ENCODE peak calls at places on chromosomes 2 and 18, in nine cellular contexts. One of them, this sample, is unnamed.

GRCh38 chr2:129585760-129586159 is 393.7 kb upstream of the RAB6C start:
- DNase-seq in keratinocyte: no peak
- DNase-seq in A549: no peak
- DNase-seq in kidney: no peak
- DNase-seq in neuronal stem cell: no peak
- DNase-seq in epithelial cell of esophagus: no peak
- DNase-seq in GM23248: no peak
- DNase-seq in tibial artery: no peak
- DNase-seq in bronchial epithelial cell: no peak
- DNase-seq in this sample: no peak

GRCh38 chr2:16855183-16855582 is 189.5 kb upstream of the CYRIA start:
- DNase-seq in keratinocyte: no peak
- DNase-seq in A549: no peak
- DNase-seq in kidney: peak
- DNase-seq in neuronal stem cell: no peak
- DNase-seq in epithelial cell of esophagus: no peak
- DNase-seq in GM23248: no peak
- DNase-seq in tibial artery: no peak
- DNase-seq in bronchial epithelial cell: no peak
- DNase-seq in this sample: no peak

GRCh38 chr2:143730155-143730949 is 601.1 kb downstream of the ARHGAP15 start:
- DNase-seq in keratinocyte: no peak
- DNase-seq in A549: peak
- DNase-seq in kidney: no peak
- DNase-seq in neuronal stem cell: no peak
- DNase-seq in epithelial cell of esophagus: peak
- DNase-seq in GM23248: peak
- DNase-seq in tibial artery: no peak
- DNase-seq in bronchial epithelial cell: peak
- DNase-seq in this sample: peak

GRCh38 chr2:119901013-119901412 is 111.9 kb upstream of the EPB41L5 start:
- DNase-seq in keratinocyte: no peak
- DNase-seq in A549: no peak
- DNase-seq in kidney: no peak
- DNase-seq in neuronal stem cell: no peak
- DNase-seq in epithelial cell of esophagus: no peak
- DNase-seq in GM23248: no peak
- DNase-seq in tibial artery: no peak
- DNase-seq in bronchial epithelial cell: no peak
- DNase-seq in this sample: no peak

GRCh38 chr2:233331536-233331935 is 22.8 kb upstream of the DGKD start:
- DNase-seq in keratinocyte: no peak
- DNase-seq in A549: no peak
- DNase-seq in kidney: peak
- DNase-seq in neuronal stem cell: no peak
- DNase-seq in epithelial cell of esophagus: no peak
- DNase-seq in GM23248: no peak
- DNase-seq in tibial artery: peak
- DNase-seq in bronchial epithelial cell: no peak
- DNase-seq in this sample: peak

GRCh38 chr2:193845604-193846003 is 1650.9 kb upstream of the TMEFF2 start:
- DNase-seq in keratinocyte: no peak
- DNase-seq in A549: peak
- DNase-seq in kidney: no peak
- DNase-seq in neuronal stem cell: no peak
- DNase-seq in epithelial cell of esophagus: no peak
- DNase-seq in GM23248: no peak
- DNase-seq in tibial artery: no peak
- DNase-seq in bronchial epithelial cell: no peak
- DNase-seq in this sample: no peak

GRCh38 chr2:99512081-99512480 is 22.3 kb upstream of the REV1 start:
- DNase-seq in keratinocyte: no peak
- DNase-seq in A549: no peak
- DNase-seq in kidney: no peak
- DNase-seq in neuronal stem cell: no peak
- DNase-seq in epithelial cell of esophagus: no peak
- DNase-seq in GM23248: no peak
- DNase-seq in tibial artery: no peak
- DNase-seq in bronchial epithelial cell: no peak
- DNase-seq in this sample: no peak

GRCh38 chr18:58893388-58894099 is 28.9 kb downstream of the ZNF532 start:
- DNase-seq in keratinocyte: peak
- DNase-seq in A549: no peak
- DNase-seq in kidney: no peak
- DNase-seq in neuronal stem cell: no peak
- DNase-seq in epithelial cell of esophagus: peak
- DNase-seq in GM23248: peak
- DNase-seq in tibial artery: no peak
- DNase-seq in bronchial epithelial cell: peak
- DNase-seq in this sample: no peak

GRCh38 chr18:57171026-57171425 is 24.1 kb downstream of the BOD1L2 start:
- DNase-seq in keratinocyte: no peak
- DNase-seq in A549: no peak
- DNase-seq in kidney: no peak
- DNase-seq in neuronal stem cell: no peak
- DNase-seq in epithelial cell of esophagus: no peak
- DNase-seq in GM23248: no peak
- DNase-seq in tibial artery: no peak
- DNase-seq in bronchial epithelial cell: no peak
- DNase-seq in this sample: no peak

GRCh38 chr2:236947896-236948295 is 137.8 kb upstream of the COPS8 start:
- DNase-seq in keratinocyte: no peak
- DNase-seq in A549: no peak
- DNase-seq in kidney: no peak
- DNase-seq in neuronal stem cell: no peak
- DNase-seq in epithelial cell of esophagus: no peak
- DNase-seq in GM23248: no peak
- DNase-seq in tibial artery: no peak
- DNase-seq in bronchial epithelial cell: no peak
- DNase-seq in this sample: no peak

GRCh38 chr18:5770176-5770575 is 125.1 kb downstream of the TMEM200C start:
- DNase-seq in keratinocyte: no peak
- DNase-seq in A549: no peak
- DNase-seq in kidney: no peak
- DNase-seq in neuronal stem cell: no peak
- DNase-seq in epithelial cell of esophagus: no peak
- DNase-seq in GM23248: no peak
- DNase-seq in tibial artery: no peak
- DNase-seq in bronchial epithelial cell: no peak
- DNase-seq in this sample: no peak

GRCh38 chr2:172953970-172954852 is 121.4 kb upstream of the MAP3K20 start:
- DNase-seq in keratinocyte: no peak
- DNase-seq in A549: no peak
- DNase-seq in kidney: no peak
- DNase-seq in neuronal stem cell: no peak
- DNase-seq in epithelial cell of esophagus: peak
- DNase-seq in GM23248: peak
- DNase-seq in tibial artery: no peak
- DNase-seq in bronchial epithelial cell: peak
- DNase-seq in this sample: no peak

GRCh38 chr2:54106631-54107454 is 8.6 kb upstream of the ACYP2 start:
- DNase-seq in keratinocyte: no peak
- DNase-seq in A549: peak
- DNase-seq in kidney: no peak
- DNase-seq in neuronal stem cell: no peak
- DNase-seq in epithelial cell of esophagus: peak
- DNase-seq in GM23248: peak
- DNase-seq in tibial artery: no peak
- DNase-seq in bronchial epithelial cell: peak
- DNase-seq in this sample: peak

GRCh38 chr2:128372621-128373341 is 54.1 kb upstream of the HS6ST1 start:
- DNase-seq in keratinocyte: no peak
- DNase-seq in A549: no peak
- DNase-seq in kidney: peak
- DNase-seq in neuronal stem cell: no peak
- DNase-seq in epithelial cell of esophagus: no peak
- DNase-seq in GM23248: no peak
- DNase-seq in tibial artery: peak
- DNase-seq in bronchial epithelial cell: no peak
- DNase-seq in this sample: peak

GRCh38 chr2:207995887-207996286 is 29.4 kb downstream of the PLEKHM3 start:
- DNase-seq in keratinocyte: no peak
- DNase-seq in A549: no peak
- DNase-seq in kidney: no peak
- DNase-seq in neuronal stem cell: no peak
- DNase-seq in epithelial cell of esophagus: no peak
- DNase-seq in GM23248: peak
- DNase-seq in tibial artery: no peak
- DNase-seq in bronchial epithelial cell: no peak
- DNase-seq in this sample: no peak

GRCh38 chr2:129318581-129319421 is 660.7 kb upstream of the RAB6C start:
- DNase-seq in keratinocyte: no peak
- DNase-seq in A549: peak
- DNase-seq in kidney: no peak
- DNase-seq in neuronal stem cell: no peak
- DNase-seq in epithelial cell of esophagus: no peak
- DNase-seq in GM23248: no peak
- DNase-seq in tibial artery: no peak
- DNase-seq in bronchial epithelial cell: no peak
- DNase-seq in this sample: no peak

GRCh38 chr18:41579185-41579584 is 375.8 kb upstream of the PIK3C3 start:
- DNase-seq in keratinocyte: no peak
- DNase-seq in A549: no peak
- DNase-seq in kidney: no peak
- DNase-seq in neuronal stem cell: no peak
- DNase-seq in epithelial cell of esophagus: no peak
- DNase-seq in GM23248: no peak
- DNase-seq in tibial artery: no peak
- DNase-seq in bronchial epithelial cell: no peak
- DNase-seq in this sample: no peak

GRCh38 chr2:145012806-145013205 is 492.9 kb upstream of the ZEB2 start:
- DNase-seq in keratinocyte: no peak
- DNase-seq in A549: no peak
- DNase-seq in kidney: no peak
- DNase-seq in neuronal stem cell: no peak
- DNase-seq in epithelial cell of esophagus: peak
- DNase-seq in GM23248: no peak
- DNase-seq in tibial artery: no peak
- DNase-seq in bronchial epithelial cell: no peak
- DNase-seq in this sample: no peak

DNA sequence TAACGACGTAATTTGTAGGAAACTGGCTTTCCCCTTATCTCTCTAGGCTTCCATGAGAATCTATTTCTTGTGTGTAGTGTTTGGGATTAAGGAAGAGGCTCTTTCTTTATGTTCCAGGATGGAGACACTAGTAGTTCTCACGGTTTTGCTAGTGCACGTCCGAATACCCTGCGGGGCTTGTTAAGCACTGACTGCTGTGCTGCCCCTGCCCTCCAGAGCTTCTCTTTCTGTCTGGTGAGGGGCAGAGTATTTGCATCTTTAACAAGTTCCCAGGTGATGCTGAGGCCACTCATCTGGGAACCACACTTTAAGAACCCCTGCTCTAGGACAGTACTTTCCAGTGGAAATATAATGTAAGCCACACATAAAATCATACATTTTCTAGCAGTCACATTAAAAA is 76.4 kb downstream of the SPATS2L start:
- DNase-seq in keratinocyte: no peak
- DNase-seq in A549: no peak
- DNase-seq in kidney: no peak
- DNase-seq in neuronal stem cell: no peak
- DNase-seq in epithelial cell of esophagus: no peak
- DNase-seq in GM23248: no peak
- DNase-seq in tibial artery: no peak
- DNase-seq in bronchial epithelial cell: no peak
- DNase-seq in this sample: no peak
- H3K4me3 ChIP-seq in keratinocyte: no peak
- H3K4me3 ChIP-seq in A549: no peak
- H3K4me3 ChIP-seq in kidney: no peak
- H3K4me3 ChIP-seq in neuronal stem cell: no peak
- H3K4me3 ChIP-seq in epithelial cell of esophagus: no peak
- H3K4me3 ChIP-seq in GM23248: no peak
- H3K4me3 ChIP-seq in tibial artery: no peak
- H3K4me3 ChIP-seq in bronchial epithelial cell: no peak
- H3K4me3 ChIP-seq in this sample: no peak

GRCh38 chr2:40168032-40168431 is 283.9 kb downstream of the SLC8A1 start:
- DNase-seq in keratinocyte: no peak
- DNase-seq in A549: no peak
- DNase-seq in kidney: no peak
- DNase-seq in neuronal stem cell: no peak
- DNase-seq in epithelial cell of esophagus: peak
- DNase-seq in GM23248: no peak
- DNase-seq in tibial artery: no peak
- DNase-seq in bronchial epithelial cell: peak
- DNase-seq in this sample: no peak
- H3K4me3 ChIP-seq in keratinocyte: no peak
- H3K4me3 ChIP-seq in A549: no peak
- H3K4me3 ChIP-seq in kidney: no peak
- H3K4me3 ChIP-seq in neuronal stem cell: no peak
- H3K4me3 ChIP-seq in epithelial cell of esophagus: no peak
- H3K4me3 ChIP-seq in GM23248: no peak
- H3K4me3 ChIP-seq in tibial artery: no peak
- H3K4me3 ChIP-seq in bronchial epithelial cell: no peak
- H3K4me3 ChIP-seq in this sample: no peak

GRCh38 chr2:179044500-179044899 is 5.4 kb downstream of the CCDC141 start:
- DNase-seq in keratinocyte: no peak
- DNase-seq in A549: no peak
- DNase-seq in kidney: no peak
- DNase-seq in neuronal stem cell: no peak
- DNase-seq in epithelial cell of esophagus: no peak
- DNase-seq in GM23248: no peak
- DNase-seq in tibial artery: no peak
- DNase-seq in bronchial epithelial cell: no peak
- DNase-seq in this sample: no peak
- H3K4me3 ChIP-seq in keratinocyte: no peak
- H3K4me3 ChIP-seq in A549: no peak
- H3K4me3 ChIP-seq in kidney: no peak
- H3K4me3 ChIP-seq in neuronal stem cell: no peak
- H3K4me3 ChIP-seq in epithelial cell of esophagus: no peak
- H3K4me3 ChIP-seq in GM23248: no peak
- H3K4me3 ChIP-seq in tibial artery: no peak
- H3K4me3 ChIP-seq in bronchial epithelial cell: no peak
- H3K4me3 ChIP-seq in this sample: no peak

DNA sequence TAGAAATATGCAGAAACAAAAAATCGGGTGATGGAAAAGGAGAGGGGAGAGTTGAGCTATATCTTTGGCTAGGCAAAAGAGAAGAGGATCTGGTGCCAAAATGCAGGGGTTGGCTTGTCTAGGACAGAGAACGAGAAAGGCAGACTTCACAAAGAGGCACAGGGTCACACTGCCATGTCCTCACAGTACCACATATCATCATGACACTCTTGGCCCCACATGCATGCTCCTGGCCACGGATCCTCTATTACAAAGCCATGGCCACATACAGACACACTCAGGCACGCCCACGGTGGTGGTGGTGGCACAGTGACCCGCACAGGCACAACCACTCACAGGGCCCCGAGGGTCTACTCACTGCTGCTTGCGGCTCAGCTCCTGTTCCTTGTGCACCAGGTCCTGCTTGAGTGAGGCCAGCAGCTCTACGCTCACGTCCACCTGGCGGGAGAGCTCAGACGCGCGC is 15.9 kb downstream of the FBXO41 start:
- DNase-seq in keratinocyte: no peak
- DNase-seq in A549: no peak
- DNase-seq in kidney: no peak
- DNase-seq in neuronal stem cell: no peak
- DNase-seq in epithelial cell of esophagus: no peak
- DNase-seq in GM23248: no peak
- DNase-seq in tibial artery: no peak
- DNase-seq in bronchial epithelial cell: no peak
- DNase-seq in this sample: no peak
- H3K4me3 ChIP-seq in keratinocyte: peak
- H3K4me3 ChIP-seq in A549: peak
- H3K4me3 ChIP-seq in kidney: no peak
- H3K4me3 ChIP-seq in neuronal stem cell: no peak
- H3K4me3 ChIP-seq in epithelial cell of esophagus: peak
- H3K4me3 ChIP-seq in GM23248: no peak
- H3K4me3 ChIP-seq in tibial artery: peak
- H3K4me3 ChIP-seq in bronchial epithelial cell: peak
- H3K4me3 ChIP-seq in this sample: no peak

GRCh38 chr2:84894131-84894586 is 11.3 kb upstream of the TMSB10 start:
- DNase-seq in keratinocyte: no peak
- DNase-seq in A549: no peak
- DNase-seq in kidney: no peak
- DNase-seq in neuronal stem cell: no peak
- DNase-seq in epithelial cell of esophagus: peak
- DNase-seq in GM23248: no peak
- DNase-seq in tibial artery: no peak
- DNase-seq in bronchial epithelial cell: peak
- DNase-seq in this sample: no peak
- H3K4me3 ChIP-seq in keratinocyte: no peak
- H3K4me3 ChIP-seq in A549: no peak
- H3K4me3 ChIP-seq in kidney: no peak
- H3K4me3 ChIP-seq in neuronal stem cell: no peak
- H3K4me3 ChIP-seq in epithelial cell of esophagus: no peak
- H3K4me3 ChIP-seq in GM23248: no peak
- H3K4me3 ChIP-seq in tibial artery: no peak
- H3K4me3 ChIP-seq in bronchial epithelial cell: no peak
- H3K4me3 ChIP-seq in this sample: no peak

This sample was measured in GM12865.